ENCODE peak calls at places on chromosomes 2 and 18, in four cellular contexts. C, P, T and R are unnamed samples.

GRCh38 chr2:212227755-212228154 is 310.8 kb downstream of the ERBB4 start:
- DNase-seq in P (peak; percentile 24), C (no peak), T (no peak), R (peak; percentile 66)

GRCh38 chr2:157497603-157498314 is 53.9 kb upstream of the CYTIP start:
- DNase-seq in P (peak; percentile 82), T (no peak), C (no peak), R (peak; percentile 43)

GRCh38 chr2:134440336-134440909 is 186.6 kb downstream of the MGAT5 start:
- DNase-seq in C (no peak), T (no peak), P (no peak), R (no peak)

GRCh38 chr2:18404708-18405107 is 155.7 kb downstream of the RDH14 start:
- DNase-seq in P (peak; percentile 84), T (no peak), C (no peak), R (no peak)

GRCh38 chr18:80229342-80229741 is 18.0 kb downstream of the PARD6G start:
- DNase-seq in C (no peak), P (no peak), T (no peak), R (no peak)

GRCh38 chr18:59180150-59180845 is 39.7 kb upstream of the GRP start:
- DNase-seq in C (no peak), P (no peak), T (no peak), R (peak; percentile 86)

GRCh38 chr2:182404102-182404501 is 22.7 kb downstream of the PDE1A start:
- DNase-seq in T (no peak), C (no peak), P (no peak), R (no peak)

GRCh38 chr18:36215577-36215976 is 28.3 kb downstream of the MOCOS start:
- DNase-seq in T (no peak), P (no peak), C (no peak), R (no peak)

GRCh38 chr2:55887906-55888625 is 35.5 kb downstream of the EFEMP1 start:
- DNase-seq in T (no peak), P (no peak), C (no peak), R (peak; percentile 83)

GRCh38 chr2:163593941-163594340 is 141.9 kb downstream of the FIGN start:
- DNase-seq in T (no peak), P (no peak), C (no peak), R (no peak)

GRCh38 chr2:119649364-119649917 is 29.6 kb upstream of the TMEM177 start:
- DNase-seq in T (no peak), P (no peak), C (no peak), R (peak; percentile 35)

GRCh38 chr18:35605686-35606417 is 24.3 kb downstream of the GALNT1 start:
- DNase-seq in T (no peak), P (no peak), C (no peak), R (no peak)

GRCh38 chr18:74540689-74541421 is 6.6 kb downstream of the CNDP1 start:
- DNase-seq in P (no peak), T (no peak), C (peak; percentile 18), R (no peak)

GRCh38 chr2:216838146-216838545 is 21.7 kb downstream of the TNP1 start:
- DNase-seq in C (no peak), P (no peak), T (no peak), R (peak; percentile 58)

GRCh38 chr18:55794288-55795052 is 206.5 kb upstream of the TCF4 start:
- DNase-seq in C (no peak), P (no peak), T (no peak), R (peak; percentile 35)

GRCh38 chr2:224008702-224009261 is 30.3 kb downstream of the SERPINE2 start:
- DNase-seq in T (no peak), C (peak; percentile 32), P (peak; percentile 86), R (no peak)

GRCh38 chr2:96195410-96196071 is 13.1 kb downstream of the STARD7 start:
- DNase-seq in C (peak; percentile 46), P (no peak), T (no peak), R (peak; percentile 76)

GRCh38 chr2:236541008-236541562 is 28.5 kb upstream of the ACKR3 start:
- DNase-seq in C (no peak), T (no peak), P (no peak), R (no peak)

GRCh38 chr2:133908171-133908570 is 339.9 kb upstream of the NCKAP5 start:
- DNase-seq in C (no peak), T (no peak), P (no peak), R (no peak)

GRCh38 chr2:165777522-165778186 is 16.4 kb downstream of the GALNT3 start:
- DNase-seq in P (no peak), T (no peak), C (no peak), R (no peak)

GRCh38 chr2:165776013-165776412 is 18.0 kb downstream of the GALNT3 start:
- DNase-seq in C (no peak), T (no peak), P (no peak), R (no peak)

GRCh38 chr2:165776796-165777195 is 17.3 kb downstream of the GALNT3 start:
- DNase-seq in T (no peak), P (no peak), C (no peak), R (no peak)

GRCh38 chr2:165778653-165779451 is 15.2 kb downstream of the GALNT3 start:
- DNase-seq in T (no peak), C (no peak), P (peak; percentile 73), R (peak; percentile 30)

DNA sequence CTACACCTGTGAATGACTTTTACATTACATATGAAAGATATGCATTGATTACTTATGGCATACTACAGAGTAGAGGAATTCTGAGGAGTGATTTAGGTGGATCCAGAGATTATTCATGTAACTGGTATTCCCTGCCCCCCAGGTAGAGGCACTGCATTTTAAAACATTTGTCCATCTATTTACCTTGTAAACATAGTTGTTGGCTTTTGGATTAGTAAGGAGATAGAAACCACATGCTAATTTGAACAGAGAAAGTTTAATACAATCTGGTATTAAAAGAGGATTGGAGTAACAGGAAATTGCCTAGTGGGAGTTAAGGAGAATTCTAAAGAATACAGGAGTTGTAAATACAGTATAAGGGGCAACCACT is 15.9 kb downstream of the GALNT3 start:
- DNase-seq in T (no peak), P (no peak), C (no peak), R (no peak)
- TF ChIP-seq CTCF in T (no peak), P (no peak), C (no peak), R (no peak)

GRCh38 chr2:144509548-144510205 is 10.2 kb downstream of the ZEB2 start:
- DNase-seq in T (no peak), C (no peak), P (peak; percentile 25), R (peak; percentile 66)
- H3K4me3 ChIP-seq in T (peak overlapping the region; percentile 83), C (no peak overlapping the region), P (peak overlapping the region; percentile 33), R (peak overlapping the region; percentile 7)

GRCh38 chr2:201858781-201859180 is 52.4 kb downstream of the CDK15 start:
- DNase-seq in C (peak; percentile 21), P (peak; percentile 79), T (no peak), R (peak; percentile 37)
- TF ChIP-seq CTCF in C (no peak), P (no peak), T (no peak), R (no peak)

GRCh38 chr18:8996771-8997432 is 105.6 kb upstream of the NDUFV2 start:
- DNase-seq in C (no peak), P (no peak), T (no peak), R (peak; percentile 48)
- H3K4me3 ChIP-seq in C (no peak overlapping the region), P (no peak overlapping the region), T (no peak overlapping the region), R (no peak overlapping the region)

GRCh38 chr2:27370026-27370815 is at the start of the genes EIF2B4 and SNX17:
- DNase-seq in C (peak; percentile 100), T (peak; percentile 99), P (peak; percentile 99), R (peak; percentile 100)
- TF ChIP-seq CTCF in C (peak; percentile 80), T (peak; percentile 79), P (peak; percentile 91), R (peak; percentile 86)

GRCh38 chr2:58950795-58951462 is 709.8 kb upstream of the FANCL start:
- DNase-seq in C (no peak), T (no peak), P (no peak), R (no peak)

GRCh38 chr2:58959996-58960395 is 718.9 kb upstream of the FANCL start:
- DNase-seq in T (no peak), P (no peak), C (no peak), R (no peak)

GRCh38 chr2:58954880-58955385 is 713.8 kb upstream of the FANCL start:
- DNase-seq in T (no peak), P (no peak), C (no peak), R (no peak)
- H3K4me3 ChIP-seq in T (no peak overlapping the region), P (peak overlapping the region; percentile 37), C (no peak overlapping the region), R (no peak overlapping the region)